ENCODE peak calls at places on chromosomes 16 and 17, in four cellular contexts. One of them, this sample, is unnamed.

GRCh38 chr17:41734139-41734948 is at the start of gene HAP1:
- DNase-seq in IMR-90: peak; percentile 8
- DNase-seq in H9: peak; percentile 84
- DNase-seq in H1: peak; percentile 93
- DNase-seq in this sample: peak; percentile 69

GRCh38 chr17:15261818-15262290 is 3.3 kb downstream of the PMP22 start:
- DNase-seq in IMR-90: no peak
- DNase-seq in H9: peak; percentile 52
- DNase-seq in H1: peak; percentile 48
- DNase-seq in this sample: peak; percentile 50

GRCh38 chr16:4056161-4057105 is 59.8 kb downstream of the ADCY9 start:
- DNase-seq in IMR-90: no peak
- DNase-seq in H9: no peak
- DNase-seq in H1: no peak
- DNase-seq in this sample: no peak

GRCh38 chr17:62092784-62093183 is 27.7 kb upstream of the MED13 start:
- DNase-seq in IMR-90: no peak
- DNase-seq in H9: no peak
- DNase-seq in H1: no peak
- DNase-seq in this sample: no peak

GRCh38 chr17:73393962-73394361 is 82.2 kb upstream of the CDC42EP4 start:
- DNase-seq in IMR-90: peak; percentile 13
- DNase-seq in H9: peak; percentile 55
- DNase-seq in H1: no peak
- DNase-seq in this sample: peak; percentile 58

GRCh38 chr17:50165867-50166517 is at the start of gene SGCA:
- DNase-seq in IMR-90: no peak
- DNase-seq in H9: no peak
- DNase-seq in H1: no peak
- DNase-seq in this sample: no peak

GRCh38 chr17:42744283-42744805 is 496 bp downstream of the EZH1 start:
- DNase-seq in IMR-90: peak; percentile 41
- DNase-seq in H9: no peak
- DNase-seq in H1: no peak
- DNase-seq in this sample: peak; percentile 76

GRCh38 chr16:75244844-75245758 is 6.3 kb downstream of the BCAR1 start:
- DNase-seq in IMR-90: peak; percentile 98
- DNase-seq in H9: peak; percentile 95
- DNase-seq in H1: no peak
- DNase-seq in this sample: peak; percentile 98

GRCh38 chr17:54754560-54754959 is 146.1 kb upstream of the TOM1L1 start:
- DNase-seq in IMR-90: no peak
- DNase-seq in H9: peak; percentile 80
- DNase-seq in H1: peak; percentile 80
- DNase-seq in this sample: peak; percentile 53

GRCh38 chr17:64202683-64203430 is 60.2 kb downstream of the TEX2 start:
- DNase-seq in IMR-90: peak; percentile 82
- DNase-seq in H9: no peak
- DNase-seq in H1: no peak
- DNase-seq in this sample: peak; percentile 71

GRCh38 chr17:40075216-40076100 is 12.7 kb downstream of the THRA start:
- DNase-seq in IMR-90: peak; percentile 48
- DNase-seq in H9: peak; percentile 90
- DNase-seq in H1: peak; percentile 92
- DNase-seq in this sample: peak; percentile 87

GRCh38 chr16:2319606-2320005 is 20.9 kb downstream of the ABCA3 start:
- DNase-seq in IMR-90: no peak
- DNase-seq in H9: no peak
- DNase-seq in H1: no peak
- DNase-seq in this sample: no peak

GRCh38 chr17:37813753-37814152 is 68.9 kb upstream of the HNF1B start:
- DNase-seq in IMR-90: peak; percentile 100
- DNase-seq in H9: no peak
- DNase-seq in H1: no peak
- DNase-seq in this sample: peak; percentile 77

GRCh38 chr17:40516581-40517285 is 15.3 kb upstream of the TNS4 start:
- DNase-seq in IMR-90: no peak
- DNase-seq in H9: no peak
- DNase-seq in H1: no peak
- DNase-seq in this sample: peak; percentile 97

GRCh38 chr16:19871721-19872120 is 12.9 kb downstream of the GPRC5B start:
- DNase-seq in IMR-90: no peak
- DNase-seq in H9: no peak
- DNase-seq in H1: no peak
- DNase-seq in this sample: no peak

GRCh38 chr17:73513426-73513825 is 130.8 kb downstream of the SDK2 start:
- DNase-seq in IMR-90: no peak
- DNase-seq in H9: no peak
- DNase-seq in H1: no peak
- DNase-seq in this sample: no peak

GRCh38 chr17:64064331-64064730 is 43.9 kb upstream of the ICAM2 start:
- DNase-seq in IMR-90: no peak
- DNase-seq in H9: no peak
- DNase-seq in H1: no peak
- DNase-seq in this sample: no peak

GRCh38 chr16:86444274-86445060 is 65.9 kb upstream of the FOXF1 start:
- DNase-seq in IMR-90: no peak
- DNase-seq in H9: no peak
- DNase-seq in H1: no peak
- DNase-seq in this sample: no peak

GRCh38 chr17:44307387-44308186 is 814 bp upstream of the RUNDC3A start:
- DNase-seq in IMR-90: no peak
- DNase-seq in H9: peak; percentile 90
- DNase-seq in H1: peak; percentile 80
- DNase-seq in this sample: peak; percentile 81

GRCh38 chr16:87240211-87241134 is 76.7 kb downstream of the C16orf95 start:
- DNase-seq in IMR-90: peak; percentile 21
- DNase-seq in H9: no peak
- DNase-seq in H1: no peak
- DNase-seq in this sample: no peak

GRCh38 chr17:75078097-75079022 is 9.4 kb upstream of the SLC16A5 start:
- DNase-seq in IMR-90: peak; percentile 78
- DNase-seq in H9: peak; percentile 39
- DNase-seq in H1: no peak
- DNase-seq in this sample: no peak

GRCh38 chr17:77214743-77215142 is 74.0 kb downstream of the SEC14L1 start:
- DNase-seq in IMR-90: peak; percentile 31
- DNase-seq in H9: peak; percentile 87
- DNase-seq in H1: peak; percentile 63
- DNase-seq in this sample: peak; percentile 89

GRCh38 chr16:35409503-35409902 is 1950.1 kb downstream of the TP53TG3F start:
- DNase-seq in IMR-90: no peak
- DNase-seq in H9: no peak
- DNase-seq in H1: no peak
- DNase-seq in this sample: no peak

GRCh38 chr17:2050246-2050866 is 4.5 kb upstream of the HIC1 start:
- DNase-seq in IMR-90: peak; percentile 73
- DNase-seq in H9: peak; percentile 72
- DNase-seq in H1: peak; percentile 77
- DNase-seq in this sample: peak; percentile 77

GRCh38 chr17:33778505-33779398 is 476.3 kb upstream of the CCL2 start:
- DNase-seq in IMR-90: peak; percentile 69
- DNase-seq in H9: peak; percentile 65
- DNase-seq in H1: peak; percentile 70
- DNase-seq in this sample: peak; percentile 68

GRCh38 chr17:45906237-45906636 is 11.9 kb downstream of the MAPT start:
- DNase-seq in IMR-90: no peak
- DNase-seq in H9: no peak
- DNase-seq in H1: no peak
- DNase-seq in this sample: no peak

GRCh38 chr17:53142890-53143289 is 679.8 kb upstream of the KIF2B start:
- DNase-seq in IMR-90: no peak
- DNase-seq in H9: peak; percentile 55
- DNase-seq in H1: no peak
- DNase-seq in this sample: peak; percentile 84

GRCh38 chr17:78538033-78538776 is 39.0 kb downstream of the DNAH17 start:
- DNase-seq in IMR-90: no peak
- DNase-seq in H9: no peak
- DNase-seq in H1: no peak
- DNase-seq in this sample: peak; percentile 32

GRCh38 chr17:7440823-7441174 is 1.5 kb downstream of the FGF11 start:
- DNase-seq in IMR-90: no peak
- DNase-seq in H9: peak; percentile 79
- DNase-seq in H1: no peak
- DNase-seq in this sample: peak; percentile 71

GRCh38 chr16:1167276-1168107 is 14.6 kb downstream of the CACNA1H start:
- DNase-seq in IMR-90: no peak
- DNase-seq in H9: no peak
- DNase-seq in H1: no peak
- DNase-seq in this sample: no peak

GRCh38 chr17:57889892-57890856 is 40.3 kb upstream of the MRPS23 start:
- DNase-seq in IMR-90: peak; percentile 86
- DNase-seq in H9: no peak
- DNase-seq in H1: no peak
- DNase-seq in this sample: no peak
- H4K8ac ChIP-seq in IMR-90: peak overlapping the region; percentile 31
- H4K8ac ChIP-seq in H9: no peak overlapping the region
- H4K8ac ChIP-seq in H1: no peak overlapping the region
- H4K8ac ChIP-seq in this sample: no peak overlapping the region

GRCh38 chr16:81775570-81775969 is 3.5 kb upstream of the PLCG2 start:
- DNase-seq in IMR-90: no peak
- DNase-seq in H9: no peak
- DNase-seq in H1: no peak
- DNase-seq in this sample: no peak

GRCh38 chr16:81778231-81778630 is 860 bp upstream of the PLCG2 start:
- DNase-seq in IMR-90: no peak
- DNase-seq in H9: no peak
- DNase-seq in H1: no peak
- DNase-seq in this sample: no peak

GRCh38 chr16:81778861-81779539 is at the start of gene PLCG2:
- DNase-seq in IMR-90: no peak
- DNase-seq in H9: peak; percentile 79
- DNase-seq in H1: peak; percentile 87
- DNase-seq in this sample: peak; percentile 57

GRCh38 chr16:81780350-81780749 is 1.3 kb downstream of the PLCG2 start:
- DNase-seq in IMR-90: no peak
- DNase-seq in H9: no peak
- DNase-seq in H1: no peak
- DNase-seq in this sample: no peak

GRCh38 chr16:81779540-81780320 is 639 bp downstream of the PLCG2 start:
- DNase-seq in IMR-90: no peak
- DNase-seq in H9: no peak
- DNase-seq in H1: peak; percentile 58
- DNase-seq in this sample: no peak
- H4K5ac ChIP-seq in IMR-90: no peak overlapping the region
- H4K5ac ChIP-seq in H9: no peak overlapping the region
- H4K5ac ChIP-seq in H1: no peak overlapping the region
- H4K5ac ChIP-seq in this sample: no peak overlapping the region

GRCh38 chr17:79777166-79777843 is 643 bp upstream of the CBX2 start:
- DNase-seq in IMR-90: peak; percentile 32
- DNase-seq in H9: peak; percentile 88
- DNase-seq in H1: peak; percentile 87
- DNase-seq in this sample: peak; percentile 76
- H2BK5ac ChIP-seq in IMR-90: no peak overlapping the region
- H2BK5ac ChIP-seq in H9: no peak overlapping the region
- H2BK5ac ChIP-seq in H1: peak overlapping the region; percentile 68
- H2BK5ac ChIP-seq in this sample: no peak overlapping the region

DNA sequence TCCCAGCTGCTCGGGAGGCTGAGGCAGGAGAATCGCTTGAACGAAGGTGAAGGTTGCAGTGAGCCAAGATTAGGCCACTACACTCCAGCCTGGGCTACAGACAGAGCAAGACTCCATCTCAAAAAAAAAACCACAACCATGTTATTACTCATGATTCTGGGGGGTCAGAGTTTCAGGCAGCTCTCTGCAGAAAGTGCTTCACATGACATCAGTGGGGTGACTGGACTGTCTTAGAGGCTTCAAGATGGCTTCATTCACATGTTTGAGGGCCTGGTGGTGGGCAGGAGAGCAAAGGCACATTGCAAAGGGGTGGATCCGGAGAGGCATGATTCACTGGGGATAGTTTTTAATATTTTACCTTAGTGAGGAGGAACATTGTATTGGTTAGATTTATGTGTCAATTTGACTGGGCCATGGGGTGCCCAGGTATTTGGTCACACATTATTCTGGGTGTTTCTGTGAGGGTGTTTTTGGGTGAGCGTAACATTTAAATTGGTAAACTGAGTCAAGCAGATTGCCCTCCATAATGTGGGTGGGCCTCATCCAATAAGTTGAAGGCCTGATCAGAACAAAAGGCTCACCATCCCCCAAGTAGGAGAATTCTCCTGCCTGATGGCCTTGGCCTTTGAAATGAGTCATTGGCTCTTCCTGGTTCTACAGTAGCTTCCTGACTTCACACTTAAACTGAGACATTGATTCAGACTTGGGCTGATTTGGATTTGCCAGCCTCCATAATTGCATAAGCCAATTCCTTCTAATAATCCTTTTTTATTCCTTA is 109.8 kb downstream of the GOSR1 start:
- DNase-seq in IMR-90: peak; percentile 86
- DNase-seq in H9: no peak
- DNase-seq in H1: no peak
- DNase-seq in this sample: no peak
- H4K8ac ChIP-seq in IMR-90: no peak overlapping the region
- H4K8ac ChIP-seq in H9: no peak overlapping the region
- H4K8ac ChIP-seq in H1: no peak overlapping the region
- H4K8ac ChIP-seq in this sample: no peak overlapping the region

This sample was measured in mesendoderm.